ENCODE peak calls at places on chromosomes 3 and 15, in six cellular contexts. U is head of caudate nucleus, Q is AG08395, O is NAMALWA, V is bronchial epithelial cell, H is A549. S is an unnamed sample.

GRCh38 chr3:24004171-24004938 is 59.3 kb downstream of the NR1D2 start:
- DNase-seq in H (no peak), V (peak), O (no peak), U (no peak), Q (no peak), S (no peak)

GRCh38 chr15:62352817-62353216 is 187.7 kb upstream of the C2CD4B start:
- DNase-seq in O (no peak), U (no peak), H (no peak), Q (no peak), V (no peak), S (no peak)

GRCh38 chr15:74265046-74265639 is 29.0 kb downstream of the CCDC33 start:
- DNase-seq in Q (peak), O (peak), U (no peak), V (peak), H (no peak), S (peak)

GRCh38 chr15:81161215-81161673 is 27.2 kb downstream of the CFAP161 start:
- DNase-seq in U (no peak), O (no peak), V (no peak), Q (no peak), H (no peak), S (no peak)

GRCh38 chr3:100075731-100076543 is 38.4 kb downstream of the FILIP1L start:
- DNase-seq in Q (no peak), O (no peak), H (no peak), U (no peak), V (no peak), S (peak)

GRCh38 chr3:147614210-147614609 is 205.0 kb downstream of the ZIC1 start:
- DNase-seq in V (no peak), Q (peak), U (no peak), O (no peak), H (no peak), S (no peak)

GRCh38 chr3:152858170-152858800 is 23.4 kb downstream of the P2RY1 start:
- DNase-seq in Q (no peak), H (no peak), U (no peak), O (no peak), V (no peak), S (no peak)

GRCh38 chr15:38217788-38218609 is 34.6 kb upstream of the SPRED1 start:
- DNase-seq in U (no peak), Q (no peak), V (peak), H (no peak), O (no peak), S (peak)

GRCh38 chr3:123695152-123695551 is 110.3 kb upstream of the HACD2 start:
- DNase-seq in U (no peak), O (no peak), V (no peak), Q (no peak), H (no peak), S (peak)

GRCh38 chr3:117696871-117697270 is 987.3 kb downstream of the TUSC7 start:
- DNase-seq in Q (no peak), H (no peak), U (no peak), O (no peak), V (no peak), S (no peak)

GRCh38 chr3:182487048-182487447 is 306.3 kb upstream of the ATP11B start:
- DNase-seq in V (no peak), Q (no peak), H (no peak), U (no peak), O (no peak), S (no peak)

GRCh38 chr3:48372862-48373435 is 930 bp downstream of the FBXW12 start:
- DNase-seq in H (no peak), Q (no peak), U (no peak), O (no peak), V (no peak), S (peak)

GRCh38 chr3:170095771-170096170 is 58.0 kb downstream of the GPR160 start:
- DNase-seq in U (no peak), V (peak), O (no peak), H (no peak), Q (no peak), S (no peak)

GRCh38 chr3:149407898-149408297 is 30.4 kb upstream of the TM4SF1 start:
- DNase-seq in H (no peak), V (no peak), Q (no peak), U (no peak), O (no peak), S (no peak)

GRCh38 chr15:99486371-99487336 is 79.1 kb upstream of the MEF2A start:
- DNase-seq in V (peak), O (no peak), U (peak), Q (peak), H (peak), S (peak)